ENCODE peak calls at places on chromosomes 4 and X, in eight cellular contexts. P, T, D, H, C, A, I and Y are unnamed samples.
A peak's percentile ranks its signal among the peaks of the same experiment; 100 is the strongest.

GRCh38 chr4:81648576-81649272 is 177.0 kb upstream of the RASGEF1B start:
- DNase-seq in P (no peak), T (no peak), D (no peak), H (no peak), C (peak; percentile 71), A (no peak), I (peak; percentile 15), Y (no peak)

GRCh38 chr4:113410686-113411085 is 350.9 kb downstream of the CAMK2D start:
- DNase-seq in P (no peak), T (no peak), D (no peak), H (no peak), C (no peak), A (no peak), I (no peak), Y (no peak)

GRCh38 chr4:124423160-124423559 is 289.4 kb downstream of the ANKRD50 start:
- DNase-seq in P (no peak), T (peak; percentile 48), D (no peak), H (no peak), C (no peak), A (no peak), I (no peak), Y (no peak)

GRCh38 chr4:85419103-85419502 is 55.8 kb upstream of the ARHGAP24 start:
- DNase-seq in P (no peak), T (no peak), D (no peak), H (no peak), C (no peak), A (no peak), I (no peak), Y (no peak)

GRCh38 chrX:135345328-135345645 is 36.0 kb downstream of the ETDC start:
- DNase-seq in P (peak; percentile 69), T (peak; percentile 61), D (no peak), H (peak; percentile 48), C (no peak), A (no peak), I (peak; percentile 38), Y (no peak)

GRCh38 chr4:55330241-55330640 is 15.8 kb upstream of the SRD5A3 start:
- DNase-seq in P (no peak), T (no peak), D (no peak), H (no peak), C (no peak), A (no peak), I (no peak), Y (no peak)

GRCh38 chrX:42366181-42366580 is 411.8 kb downstream of the PPP1R2C start:
- DNase-seq in P (no peak), T (no peak), D (no peak), H (no peak), C (no peak), A (no peak), I (no peak), Y (no peak)

GRCh38 chrX:136159615-136160025 is 12.3 kb downstream of the FHL1 start:
- DNase-seq in P (no peak), T (no peak), D (no peak), H (no peak), C (no peak), A (no peak), I (no peak), Y (no peak)

GRCh38 chr4:113708250-113708649 is 53.3 kb downstream of the CAMK2D start:
- DNase-seq in P (no peak), T (peak; percentile 13), D (no peak), H (no peak), C (no peak), A (no peak), I (no peak), Y (no peak)

GRCh38 chr4:76687730-76688441 is 210.1 kb downstream of the SOWAHB start:
- DNase-seq in P (no peak), T (no peak), D (peak; percentile 63), H (no peak), C (no peak), A (no peak), I (no peak), Y (no peak)

GRCh38 chr4:110643096-110643495 is 20.2 kb upstream of the PITX2 start:
- DNase-seq in P (no peak), T (no peak), D (no peak), H (no peak), C (no peak), A (no peak), I (no peak), Y (no peak)

GRCh38 chr4:143273170-143273917 is 63.3 kb upstream of the GAB1 start:
- DNase-seq in P (no peak), T (no peak), D (no peak), H (no peak), C (no peak), A (no peak), I (no peak), Y (no peak)

DNA sequence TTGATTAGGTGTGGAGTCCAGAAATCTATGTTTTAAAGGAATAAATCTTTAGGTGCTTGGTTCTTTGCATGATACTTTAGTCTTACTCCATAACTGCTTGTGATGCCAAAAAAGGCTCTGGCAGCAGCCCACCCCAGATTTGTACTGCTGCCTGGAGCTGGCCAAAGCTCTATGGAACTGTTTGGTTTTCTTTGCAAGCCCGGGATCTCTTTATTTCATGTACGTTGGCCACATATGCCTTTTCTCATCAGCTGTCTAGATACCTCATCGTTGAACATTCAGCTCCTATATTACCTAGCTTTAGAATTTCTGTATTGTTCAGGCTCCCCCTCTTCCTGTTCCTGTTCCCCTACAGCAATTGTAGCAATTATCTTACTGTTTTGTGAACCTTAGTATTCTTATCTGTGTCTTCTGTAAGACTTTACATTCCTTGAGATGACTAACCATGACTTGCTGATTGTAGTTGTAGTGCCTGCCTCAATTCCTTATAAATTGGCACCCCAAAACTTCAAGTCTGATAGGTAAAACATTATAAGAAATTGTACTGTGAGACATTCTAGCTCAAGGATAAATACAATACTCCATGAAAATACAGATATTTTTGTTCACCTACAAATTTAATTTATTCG is 199.4 kb upstream of the GPRIN3 start:
- DNase-seq in P (no peak), T (peak; percentile 22), D (no peak), H (no peak), C (no peak), A (no peak), I (no peak), Y (no peak)
- H3K27me3 ChIP-seq in P (no peaks in the 10 kb centered on the region), T (no peaks in the 10 kb centered on the region), D (no peaks in the 10 kb centered on the region), H (no peaks in the 10 kb centered on the region), C (no peaks in the 10 kb centered on the region), A (no peaks in the 10 kb centered on the region), I (no peaks in the 10 kb centered on the region), Y (no peaks in the 10 kb centered on the region)

GRCh38 chrX:18933611-18934010 is 50.3 kb downstream of the PHKA2 start:
- DNase-seq in P (no peak), T (no peak), D (no peak), H (no peak), C (no peak), A (no peak), I (no peak), Y (no peak)
- H3K36me3 ChIP-seq in P (no peaks in the 10 kb centered on the region), T (no peaks in the 10 kb centered on the region), D (peaks cover 6% of the 10 kb centered on the region), H (no peaks in the 10 kb centered on the region), C (no peaks in the 10 kb centered on the region), A (no peaks in the 10 kb centered on the region), I (no peaks in the 10 kb centered on the region), Y (no peaks in the 10 kb centered on the region)

GRCh38 chr4:156958276-156959074 is 13.1 kb downstream of the PDGFC start:
- DNase-seq in P (no peak), T (peak; percentile 63), D (no peak), H (no peak), C (no peak), A (no peak), I (no peak), Y (no peak)

GRCh38 chr4:156957558-156957957 is 14.0 kb downstream of the PDGFC start:
- DNase-seq in P (no peak), T (no peak), D (no peak), H (no peak), C (no peak), A (no peak), I (no peak), Y (no peak)

GRCh38 chr4:156954598-156954997 is 17.0 kb downstream of the PDGFC start:
- DNase-seq in P (no peak), T (no peak), D (no peak), H (no peak), C (no peak), A (no peak), I (no peak), Y (no peak)

GRCh38 chr4:156956359-156956758 is 15.2 kb downstream of the PDGFC start:
- DNase-seq in P (no peak), T (no peak), D (no peak), H (no peak), C (no peak), A (no peak), I (no peak), Y (no peak)

DNA sequence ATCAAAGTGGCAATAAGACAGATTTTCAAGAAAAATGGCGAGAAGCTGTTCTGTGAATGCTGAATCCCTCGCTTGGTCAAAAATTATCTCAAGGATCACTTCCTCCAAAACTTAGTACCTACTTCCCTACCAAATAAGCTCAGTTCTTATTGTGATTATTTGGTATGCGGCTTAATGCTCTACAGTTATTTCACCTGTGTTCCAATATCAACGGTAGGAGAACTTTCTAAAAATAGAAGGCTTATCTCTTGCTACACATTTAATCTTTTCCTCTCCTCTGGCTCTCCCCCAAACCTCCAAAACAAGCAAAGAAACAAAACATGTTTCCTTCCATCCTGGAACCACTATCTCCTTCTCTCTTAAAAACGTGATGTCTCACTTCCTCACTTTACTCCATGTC is 14.7 kb downstream of the PDGFC start:
- DNase-seq in P (no peak), T (no peak), D (no peak), H (no peak), C (no peak), A (no peak), I (no peak), Y (no peak)
- H3K4me1 ChIP-seq in P (no peaks in the 10 kb centered on the region), T (peaks cover 56% of the 10 kb centered on the region), D (no peaks in the 10 kb centered on the region), H (peaks cover 22% of the 10 kb centered on the region), C (no peaks in the 10 kb centered on the region), A (peaks cover 18% of the 10 kb centered on the region), I (peaks cover 39% of the 10 kb centered on the region), Y (no peaks in the 10 kb centered on the region)

GRCh38 chr4:104490096-104490769 is 4.5 kb downstream of the CXXC4 start:
- DNase-seq in P (peak; percentile 24), T (no peak), D (peak; percentile 60), H (no peak), C (no peak), A (no peak), I (peak; percentile 42), Y (peak; percentile 31)
- H3K27me3 ChIP-seq in P (no peaks in the 10 kb centered on the region), T (peaks cover 35% of the 10 kb centered on the region), D (peaks cover 12% of the 10 kb centered on the region), H (no peaks in the 10 kb centered on the region), C (no peaks in the 10 kb centered on the region), A (no peaks in the 10 kb centered on the region), I (peaks cover 3% of the 10 kb centered on the region), Y (peaks cover 3% of the 10 kb centered on the region)

DNA sequence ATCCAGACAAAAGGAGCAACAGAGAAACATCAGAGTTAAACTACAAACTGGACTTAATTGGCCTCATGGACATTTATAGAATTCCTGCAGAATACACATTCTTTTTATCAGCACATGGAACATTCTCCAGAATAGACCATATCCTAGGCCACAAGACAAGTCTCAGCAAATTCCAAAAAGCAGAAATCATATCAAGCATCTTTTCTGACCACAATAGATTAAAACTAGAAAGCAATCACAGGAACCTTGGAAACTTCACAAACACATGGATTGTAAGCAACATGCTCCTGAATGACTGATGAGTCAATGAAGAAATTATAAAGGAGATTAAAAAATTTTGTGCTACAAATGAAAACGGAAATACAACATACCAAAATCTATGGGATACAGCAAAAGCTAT is 526.7 kb downstream of the PCDH7 start:
- DNase-seq in P (no peak), T (no peak), D (no peak), H (no peak), C (no peak), A (no peak), I (no peak), Y (no peak)
- H3K36me3 ChIP-seq in P (no peaks in the 10 kb centered on the region), T (no peaks in the 10 kb centered on the region), D (no peaks in the 10 kb centered on the region), H (no peaks in the 10 kb centered on the region), C (no peaks in the 10 kb centered on the region), A (no peaks in the 10 kb centered on the region), I (no peaks in the 10 kb centered on the region), Y (no peaks in the 10 kb centered on the region)

GRCh38 chr4:2792396-2792710 is 532 bp upstream of the SH3BP2 start:
- DNase-seq in P (no peak), T (no peak), D (peak; percentile 57), H (no peak), C (peak; percentile 39), A (no peak), I (no peak), Y (peak; percentile 36)
- H3K4me1 ChIP-seq in P (peaks cover 21% of the 10 kb centered on the region), T (peaks cover 30% of the 10 kb centered on the region), D (peaks cover 5% of the 10 kb centered on the region), H (peaks cover 69% of the 10 kb centered on the region), C (peaks cover 37% of the 10 kb centered on the region), A (peaks cover 43% of the 10 kb centered on the region), I (peaks cover 63% of the 10 kb centered on the region), Y (peaks cover 24% of the 10 kb centered on the region)